ENCODE peak calls at places on chromosomes 5 and 9, in ten cellular contexts. T is IMR-90; N is H7; L is central memory CD4-positive, alpha-beta T cell; P is HT-29; Q is RCC 7860; A is CD8-positive, alpha-beta T cell; H is sigmoid colon; F is B cell; Z is fibroblast of gingiva. M is an unnamed sample.
A peak's percentile ranks its signal among the peaks of the same experiment; 100 is the strongest.

GRCh38 chr9:97398999-97399758 is 12.7 kb upstream of the TDRD7 start:
- DNase-seq in T (peak; percentile 65), N (peak; percentile 91), L (peak; percentile 48), P (peak; percentile 95), Q (peak; percentile 96), A (peak; percentile 76), H (no peak), F (peak; percentile 73), Z (peak; percentile 35), M (peak; percentile 72)

GRCh38 chr5:150848271-150848670 is 1.9 kb downstream of the IRGM start:
- DNase-seq in T (no peak), N (no peak), L (no peak), P (no peak), Q (no peak), A (no peak), H (no peak), F (no peak), Z (no peak), M (no peak)

GRCh38 chr5:176823076-176823481 is 12.7 kb downstream of the UNC5A start:
- DNase-seq in T (no peak), N (no peak), L (no peak), P (peak; percentile 86), Q (peak; percentile 22), A (no peak), H (no peak), F (no peak), Z (no peak), M (no peak)

GRCh38 chr5:93349613-93350012 is 231.4 kb downstream of the NR2F1-AS1 start:
- DNase-seq in T (peak; percentile 89), N (no peak), L (no peak), P (no peak), Q (no peak), A (no peak), H (no peak), F (no peak), Z (no peak), M (no peak)

GRCh38 chr9:17011870-17012269 is 123.0 kb upstream of the CNTLN start:
- DNase-seq in T (no peak), N (no peak), L (no peak), P (no peak), Q (no peak), A (no peak), H (no peak), F (no peak), Z (no peak), M (no peak)

GRCh38 chr9:130539473-130540223 is 39.7 kb upstream of the FUBP3 start:
- DNase-seq in T (peak; percentile 54), N (no peak), L (no peak), P (peak; percentile 13), Q (peak; percentile 44), A (no peak), H (no peak), F (no peak), Z (peak; percentile 73), M (no peak)

GRCh38 chr9:73264636-73265035 is 113.0 kb downstream of the ANXA1 start:
- DNase-seq in T (no peak), N (no peak), L (no peak), P (no peak), Q (peak; percentile 30), A (no peak), H (no peak), F (no peak), Z (no peak), M (no peak)

GRCh38 chr5:1877434-1878049 is 5.2 kb downstream of the IRX4 start:
- DNase-seq in T (no peak), N (peak; percentile 80), L (no peak), P (no peak), Q (no peak), A (no peak), H (no peak), F (no peak), Z (no peak), M (no peak)

GRCh38 chr5:140246378-140247122 is 56.4 kb downstream of the PFDN1 start:
- DNase-seq in T (peak; percentile 84), N (no peak), L (no peak), P (no peak), Q (peak; percentile 40), A (no peak), H (peak; percentile 89), F (no peak), Z (peak; percentile 50), M (no peak)

M was measured in K562.